ENCODE peak calls at places on chromosomes 4 and X, in seven cellular contexts. X, I, V, L, M, K and P are unnamed samples.

GRCh38 chr4:53647547-53647946 is 56.3 kb upstream of the LNX1 start:
- DNase-seq in K (no peak), V (no peak), X (no peak), I (no peak), L (no peak), M (no peak), P (no peak)

GRCh38 chrX:149074429-149074828 is 430.7 kb downstream of the IDS start:
- DNase-seq in I (no peak), V (no peak), L (no peak), K (no peak), M (peak; percentile 81), X (no peak), P (no peak)

GRCh38 chr4:188190461-188190860 is 51.2 kb downstream of the TRIML1 start:
- DNase-seq in I (no peak), X (no peak), V (no peak), M (no peak), K (no peak), L (no peak), P (no peak)

GRCh38 chr4:138003248-138003647 is 238.9 kb downstream of the SLC7A11 start:
- DNase-seq in K (no peak), L (no peak), V (no peak), I (no peak), M (no peak), X (no peak), P (no peak)

GRCh38 chr4:139609647-139610046 is 53.6 kb upstream of the SETD7 start:
- DNase-seq in M (no peak), I (no peak), X (no peak), V (no peak), K (no peak), L (no peak), P (no peak)

GRCh38 chrX:153576239-153576870 is 22.6 kb downstream of the CCNQ start:
- DNase-seq in K (no peak), X (no peak), L (no peak), M (no peak), I (no peak), V (no peak), P (no peak)

GRCh38 chr4:25141592-25141991 is 18.7 kb downstream of the SEPSECS start:
- DNase-seq in V (no peak), L (no peak), K (no peak), I (no peak), X (no peak), M (no peak), P (no peak)

GRCh38 chr4:38673109-38673978 is 9.3 kb downstream of the KLF3 start:
- DNase-seq in X (peak; percentile 86), I (peak; percentile 21), K (peak; percentile 84), L (peak; percentile 69), M (no peak), V (peak; percentile 67), P (peak; percentile 93)

GRCh38 chrX:119008122-119008744 is 33.8 kb downstream of the LONRF3 start:
- DNase-seq in X (no peak), K (peak; percentile 40), V (peak; percentile 28), M (no peak), L (peak; percentile 22), I (peak; percentile 43), P (peak; percentile 21)

GRCh38 chr4:163108614-163109013 is 58.1 kb downstream of the NAF1 start:
- DNase-seq in M (no peak), L (no peak), X (no peak), K (no peak), V (no peak), I (no peak), P (no peak)

GRCh38 chr4:38512840-38513239 is 151.2 kb upstream of the KLF3 start:
- DNase-seq in L (no peak), I (no peak), X (no peak), M (no peak), K (no peak), V (no peak), P (no peak)

GRCh38 chrX:69387559-69388487 is 116.3 kb upstream of the NALF2 start:
- DNase-seq in L (peak; percentile 54), I (peak; percentile 78), M (no peak), K (peak; percentile 66), X (no peak), V (peak; percentile 46), P (peak; percentile 19)

GRCh38 chr4:7291372-7292135 is 99.2 kb downstream of the SORCS2 start:
- DNase-seq in X (no peak), L (peak; percentile 37), I (no peak), V (no peak), M (no peak), K (no peak), P (peak; percentile 40)

GRCh38 chr4:158013858-158014257 is 159.0 kb downstream of the GASK1B start:
- DNase-seq in V (no peak), X (no peak), I (no peak), L (no peak), K (no peak), M (no peak), P (no peak)

GRCh38 chr4:19944806-19945205 is 306.9 kb upstream of the SLIT2 start:
- DNase-seq in K (no peak), I (peak; percentile 44), M (no peak), X (no peak), V (no peak), L (no peak), P (no peak)

GRCh38 chr4:132386130-132386529 is 763.0 kb upstream of the PCDH10 start:
- DNase-seq in I (no peak), L (no peak), X (no peak), K (no peak), M (no peak), V (no peak), P (no peak)

GRCh38 chrX:101485212-101486064 is at the start of gene ARMCX4:
- DNase-seq in I (peak; percentile 87), V (peak; percentile 58), K (no peak), M (no peak), X (peak; percentile 77), L (peak; percentile 81), P (peak; percentile 18)

GRCh38 chrX:25020391-25021131 is 4.8 kb upstream of the ARX start:
- DNase-seq in I (peak; percentile 88), M (no peak), K (peak; percentile 78), V (no peak), X (no peak), L (peak; percentile 61), P (no peak)

GRCh38 chr4:2085496-2085901 is 26.4 kb downstream of the NAT8L start:
- DNase-seq in K (no peak), M (no peak), L (peak; percentile 4), X (no peak), V (peak; percentile 59), I (no peak), P (peak; percentile 2)

GRCh38 chrX:7204619-7205018 is 56.7 kb upstream of the PUDP start:
- DNase-seq in V (no peak), I (no peak), K (no peak), X (no peak), M (no peak), L (no peak), P (no peak)

GRCh38 chr4:88963817-88964216 is 93.2 kb downstream of the FAM13A start:
- DNase-seq in K (no peak), X (no peak), L (no peak), I (no peak), M (no peak), V (no peak), P (no peak)

GRCh38 chrX:118519411-118520205 is 24.0 kb downstream of the DOCK11 start:
- DNase-seq in M (no peak), L (no peak), I (no peak), K (no peak), V (no peak), X (no peak), P (no peak)

GRCh38 chr4:157222764-157223145 is 2.2 kb downstream of the GRIA2 start:
- DNase-seq in K (no peak), I (peak; percentile 65), M (no peak), L (no peak), V (no peak), X (no peak), P (no peak)

GRCh38 chrX:95629737-95630136 is 1054.9 kb upstream of the DIAPH2 start:
- DNase-seq in L (no peak), K (no peak), X (no peak), M (no peak), I (no peak), V (no peak), P (no peak)

GRCh38 chr4:182111586-182111985 is 131.6 kb upstream of the TENM3 start:
- DNase-seq in L (no peak), M (no peak), K (no peak), I (no peak), X (no peak), V (no peak), P (no peak)

GRCh38 chrX:307261-308111 is 11.1 kb downstream of the GTPBP6 start:
- DNase-seq in M (no peak), K (no peak), V (no peak), X (peak; percentile 72), I (no peak), L (no peak), P (no peak)

GRCh38 chr4:84800256-84800655 is 166.2 kb downstream of the WDFY3 start:
- DNase-seq in X (no peak), K (no peak), M (no peak), I (no peak), L (no peak), V (no peak), P (no peak)

GRCh38 chrX:4638036-4638435 is 924.6 kb upstream of the PRKX start:
- DNase-seq in I (no peak), M (no peak), L (no peak), K (no peak), V (no peak), X (no peak), P (no peak)
- TF ChIP-seq EP300 in I (no peak), M (no peak), L (no peak), K (no peak), V (no peak), X (no peak), P (no peak)

GRCh38 chr4:155777971-155778710 is 19.3 kb downstream of the GUCY1B1 start:
- DNase-seq in X (no peak), K (no peak), M (no peak), L (no peak), V (no peak), I (no peak), P (no peak)
- H3K27ac ChIP-seq in X (no peak overlapping the region), K (no peak overlapping the region), M (peak overlapping the region; percentile 61), L (no peak overlapping the region), V (no peak overlapping the region), I (no peak overlapping the region), P (peak overlapping the region; percentile 62)

GRCh38 chr4:10730590-10730989 is 46.0 kb upstream of the CLNK start:
- DNase-seq in K (no peak), V (no peak), L (no peak), I (no peak), X (no peak), M (no peak), P (no peak)
- H3K36me3 ChIP-seq in K (no peaks in the 10 kb centered on the region), V (no peaks in the 10 kb centered on the region), L (no peaks in the 10 kb centered on the region), I (no peaks in the 10 kb centered on the region), X (no peaks in the 10 kb centered on the region), M (no peaks in the 10 kb centered on the region), P (no peaks in the 10 kb centered on the region)

DNA sequence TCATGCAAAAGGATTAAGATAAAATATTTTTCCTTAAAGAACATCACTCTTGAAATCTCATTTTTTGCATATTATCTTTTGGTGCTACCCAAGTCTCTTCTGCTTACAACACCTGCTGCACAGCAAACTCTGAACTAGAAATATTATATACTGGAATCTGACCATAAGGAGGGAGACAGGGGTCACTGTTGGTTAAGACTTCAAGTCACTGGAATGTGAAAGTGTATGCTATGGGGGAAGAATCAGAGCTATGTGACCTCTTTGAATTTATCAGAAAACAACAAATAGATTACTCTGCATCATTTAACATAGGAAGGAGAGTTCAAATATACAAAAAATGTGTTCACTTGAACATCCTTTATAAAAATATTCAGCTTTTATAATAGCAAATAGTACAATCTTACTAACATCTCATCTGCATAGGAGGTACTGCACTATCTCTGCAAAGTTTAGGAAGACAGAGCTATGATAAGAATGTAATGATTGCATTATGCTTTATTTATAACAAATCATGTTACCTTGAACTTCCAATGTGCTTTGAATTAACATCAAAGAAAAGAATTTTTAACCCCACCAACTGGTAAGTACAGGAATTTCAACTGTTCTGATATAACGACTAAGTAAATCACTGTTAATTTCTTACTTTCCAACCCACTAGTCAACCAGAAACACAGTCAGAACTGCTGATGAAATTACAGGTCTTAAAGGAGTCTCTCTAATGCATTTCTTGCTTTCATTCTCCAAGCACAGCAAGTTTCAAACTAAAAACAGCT is 69.8 kb downstream of the ZNF827 start:
- DNase-seq in I (no peak), K (no peak), M (no peak), V (no peak), X (no peak), L (no peak), P (no peak)
- TF ChIP-seq EP300 in I (peak; percentile 46), K (no peak), M (no peak), V (no peak), X (no peak), L (no peak), P (no peak)